ENCODE peak calls at places on chromosomes 13 and 19, in six cellular contexts. Y, Z, I, U, F and J are unnamed samples.
A peak's percentile ranks its signal among the peaks of the same experiment; 100 is the strongest.

GRCh38 chr19:5676711-5677110 is 3.6 kb downstream of the MICOS13 start:
- DNase-seq in Y (no peak), Z (no peak), I (no peak), U (no peak), F (no peak), J (no peak)

GRCh38 chr19:4744451-4745170 is 21.0 kb upstream of the DPP9 start:
- DNase-seq in Y (peak; percentile 70), Z (no peak), I (no peak), U (peak; percentile 48), F (peak; percentile 37), J (no peak)

GRCh38 chr19:42290523-42291436 is 11.2 kb upstream of the PRR19 start:
- DNase-seq in Y (no peak), Z (peak; percentile 64), I (no peak), U (no peak), F (no peak), J (peak; percentile 64)

GRCh38 chr19:46787331-46788100 is 878 bp downstream of the SLC1A5 start:
- DNase-seq in Y (no peak), Z (peak; percentile 20), I (peak; percentile 46), U (peak; percentile 44), F (no peak), J (peak; percentile 6)

GRCh38 chr13:98143601-98144500 is 957 bp downstream of the FARP1 start:
- DNase-seq in Y (no peak), Z (no peak), I (peak; percentile 16), U (peak; percentile 17), F (no peak), J (no peak)

GRCh38 chr19:35260694-35261304 is 8.0 kb upstream of the USF2 start:
- DNase-seq in Y (no peak), Z (no peak), I (no peak), U (no peak), F (no peak), J (no peak)

GRCh38 chr13:65236841-65237418 is 1993.2 kb downstream of the PCDH9 start:
- DNase-seq in Y (no peak), Z (no peak), I (no peak), U (no peak), F (no peak), J (no peak)

GRCh38 chr13:48125794-48126228 is 30.9 kb upstream of the MED4 start:
- DNase-seq in Y (no peak), Z (no peak), I (no peak), U (peak; percentile 77), F (no peak), J (no peak)

GRCh38 chr13:32205426-32206096 is 109.6 kb downstream of the ZAR1L start:
- DNase-seq in Y (no peak), Z (no peak), I (no peak), U (no peak), F (no peak), J (no peak)

GRCh38 chr13:106496072-106496997 is 39.1 kb downstream of the EFNB2 start:
- DNase-seq in Y (no peak), Z (no peak), I (no peak), U (peak; percentile 83), F (no peak), J (no peak)

GRCh38 chr19:3186377-3186688 is 603 bp downstream of the NCLN start:
- DNase-seq in Y (no peak), Z (no peak), I (no peak), U (no peak), F (no peak), J (no peak)

GRCh38 chr13:45718063-45718462 is 15.9 kb downstream of the CBY2 start:
- DNase-seq in Y (no peak), Z (no peak), I (peak; percentile 49), U (no peak), F (no peak), J (no peak)

GRCh38 chr13:67223742-67224141 is 6.4 kb downstream of the PCDH9 start:
- DNase-seq in Y (no peak), Z (no peak), I (no peak), U (no peak), F (no peak), J (no peak)

GRCh38 chr13:94798738-94799137 is 86.4 kb upstream of the SOX21 start:
- DNase-seq in Y (no peak), Z (no peak), I (no peak), U (no peak), F (no peak), J (no peak)

GRCh38 chr13:50403311-50403710 is 388.1 kb downstream of the KCNRG start:
- DNase-seq in Y (no peak), Z (no peak), I (no peak), U (no peak), F (no peak), J (no peak)

GRCh38 chr19:16180611-16181010 is 4.6 kb upstream of the FAM32A start:
- DNase-seq in Y (peak; percentile 63), Z (no peak), I (no peak), U (no peak), F (no peak), J (no peak)

GRCh38 chr19:33303791-33304759 is 1.7 kb upstream of the CEBPA start:
- DNase-seq in Y (no peak), Z (no peak), I (peak; percentile 8), U (no peak), F (no peak), J (no peak)

GRCh38 chr19:3556423-3556977 is 886 bp downstream of the MFSD12 start:
- DNase-seq in Y (no peak), Z (no peak), I (no peak), U (no peak), F (no peak), J (no peak)

GRCh38 chr13:30892966-30893365 is 13.1 kb upstream of the MEDAG start:
- DNase-seq in Y (no peak), Z (no peak), I (peak; percentile 77), U (no peak), F (no peak), J (no peak)

GRCh38 chr13:81929988-81930387 is 1589.1 kb upstream of the SPRY2 start:
- DNase-seq in Y (no peak), Z (no peak), I (peak; percentile 58), U (no peak), F (no peak), J (no peak)

GRCh38 chr19:7427944-7428343 is 60.9 kb downstream of the PEX11G start:
- DNase-seq in Y (no peak), Z (no peak), I (no peak), U (no peak), F (no peak), J (no peak)

GRCh38 chr13:84497613-84498012 is 615.3 kb upstream of the SLITRK1 start:
- DNase-seq in Y (no peak), Z (no peak), I (no peak), U (no peak), F (no peak), J (no peak)

GRCh38 chr19:679418-680286 is 3.5 kb downstream of the FSTL3 start:
- DNase-seq in Y (no peak), Z (peak; percentile 28), I (no peak), U (peak; percentile 65), F (no peak), J (peak; percentile 19)

GRCh38 chr13:105990256-105990958 is 545.1 kb downstream of the EFNB2 start:
- DNase-seq in Y (no peak), Z (no peak), I (no peak), U (no peak), F (no peak), J (no peak)

GRCh38 chr19:30696514-30696913 is 324.3 kb downstream of the ZNF536 start:
- DNase-seq in Y (no peak), Z (no peak), I (peak; percentile 60), U (no peak), F (no peak), J (no peak)

GRCh38 chr19:49098795-49099194 is 13.5 kb downstream of the SNRNP70 start:
- DNase-seq in Y (no peak), Z (no peak), I (no peak), U (no peak), F (no peak), J (no peak)

GRCh38 chr19:48842744-48843162 is 6.5 kb upstream of the HSD17B14 start:
- DNase-seq in Y (no peak), Z (peak; percentile 9), I (peak; percentile 62), U (peak; percentile 60), F (no peak), J (peak; percentile 34)

GRCh38 chr13:113209336-113209879 is at the start of gene CUL4A:
- DNase-seq in Y (no peak), Z (peak; percentile 74), I (peak; percentile 45), U (peak; percentile 80), F (no peak), J (peak; percentile 55)

GRCh38 chr19:34173145-34173956 is 1.0 kb downstream of the LSM14A start:
- DNase-seq in Y (no peak), Z (no peak), I (no peak), U (peak; percentile 22), F (no peak), J (no peak)

GRCh38 chr13:23796546-23796945 is 92.7 kb downstream of the MIPEP start:
- DNase-seq in Y (no peak), Z (no peak), I (no peak), U (no peak), F (no peak), J (no peak)